ENCODE peak calls at places on chromosomes 1 and 21, in six cellular contexts. F is HTR-8/SVneo; L is NCI-H69; U is activated naive CD4-positive, alpha-beta T cell; S is NCI-H748 treated with DMSO at 0.1 percent for 48 hours; R is cardiac fibroblast. V is an unnamed sample.

GRCh38 chr1:16162163-16162822 is 6.4 kb upstream of the EPHA2 start:
- DNase-seq in F (no peak), L (no peak), U (peak), S (no peak), R (no peak), V (no peak)

GRCh38 chr1:104787866-104788510 is 1038.3 kb downstream of the AMY1C start:
- DNase-seq in F (no peak), L (peak), U (no peak), S (no peak), R (no peak), V (no peak)

GRCh38 chr1:82153282-82153630 is 352.5 kb downstream of the ADGRL2 start:
- DNase-seq in F (no peak), L (no peak), U (no peak), S (no peak), R (peak), V (no peak)

GRCh38 chr1:184788970-184789369 is 34.3 kb upstream of the EDEM3 start:
- DNase-seq in F (no peak), L (no peak), U (no peak), S (no peak), R (no peak), V (no peak)

GRCh38 chr1:56056438-56057312 is 522.7 kb downstream of the PLPP3 start:
- DNase-seq in F (no peak), L (no peak), U (no peak), S (no peak), R (peak), V (no peak)

GRCh38 chr1:205319081-205320018 is 2.2 kb downstream of the NUAK2 start:
- DNase-seq in F (peak), L (peak), U (no peak), S (peak), R (peak), V (peak)

GRCh38 chr1:40763742-40764532 is 19.6 kb upstream of the KCNQ4 start:
- DNase-seq in F (no peak), L (no peak), U (no peak), S (no peak), R (no peak), V (no peak)

GRCh38 chr1:20361805-20362381 is 71.2 kb downstream of the VWA5B1 start:
- DNase-seq in F (peak), L (peak), U (no peak), S (no peak), R (peak), V (no peak)

GRCh38 chr1:38558476-38559179 is 300.9 kb downstream of the RRAGC start:
- DNase-seq in F (no peak), L (no peak), U (no peak), S (no peak), R (no peak), V (peak)

GRCh38 chr1:41498809-41499208 is 14.3 kb upstream of the EDN2 start:
- DNase-seq in F (peak), L (no peak), U (no peak), S (no peak), R (peak), V (peak)

GRCh38 chr1:90580176-90580575 is 136.9 kb downstream of the BARHL2 start:
- DNase-seq in F (no peak), L (peak), U (no peak), S (no peak), R (no peak), V (no peak)

GRCh38 chr1:156754219-156754618 is 2.7 kb upstream of the HDGF start:
- DNase-seq in F (no peak), L (peak), U (no peak), S (no peak), R (no peak), V (no peak)

GRCh38 chr21:27108228-27108627 is 141.3 kb upstream of the ADAMTS5 start:
- DNase-seq in F (peak), L (no peak), U (no peak), S (no peak), R (peak), V (no peak)

GRCh38 chr1:18957136-18957521 is 653 bp upstream of the IFFO2 start:
- DNase-seq in F (no peak), L (no peak), U (no peak), S (no peak), R (no peak), V (no peak)

GRCh38 chr21:45094412-45094811 is 20.0 kb downstream of the ADARB1 start:
- DNase-seq in F (no peak), L (no peak), U (no peak), S (no peak), R (no peak), V (no peak)